ENCODE peak calls at places on chromosomes 16 and 17, in nine cellular contexts. B is cardiac muscle cell, U is fibroblast of villous mesenchyme, H is RWPE1, V is AML-193, O is HS-5, C is RCC 7860, N is A172, R is A549. W is an unnamed sample.

GRCh38 chr17:28381141-28381825 is 9.8 kb downstream of the SARM1 start:
- DNase-seq in C (no peak), O (no peak), N (no peak), R (no peak), B (peak), H (no peak), V (no peak), U (no peak), W (peak)

GRCh38 chr16:88844412-88845118 is 12.2 kb downstream of the GALNS start:
- DNase-seq in H (no peak), N (no peak), V (no peak), R (no peak), U (no peak), O (no peak), C (no peak), B (no peak), W (no peak)

GRCh38 chr17:79045830-79046500 is 22.0 kb downstream of the C1QTNF1 start:
- DNase-seq in O (no peak), B (peak), C (no peak), H (peak), V (peak), N (peak), U (peak), R (peak), W (peak)

GRCh38 chr17:28494445-28495188 is 11.5 kb upstream of the FOXN1 start:
- DNase-seq in B (peak), R (peak), V (peak), O (no peak), C (peak), U (peak), H (peak), N (peak), W (peak)

GRCh38 chr16:85891033-85891775 is 7.8 kb upstream of the IRF8 start:
- DNase-seq in R (peak), B (no peak), V (no peak), N (peak), H (peak), C (peak), U (no peak), O (no peak), W (no peak)

GRCh38 chr17:40967581-40967980 is 833 bp upstream of the KRT39 start:
- DNase-seq in N (no peak), U (no peak), H (no peak), C (no peak), R (no peak), O (no peak), V (no peak), B (no peak), W (no peak)

GRCh38 chr17:62126292-62126691 is 61.2 kb upstream of the MED13 start:
- DNase-seq in U (no peak), C (no peak), H (no peak), R (no peak), O (no peak), N (no peak), V (no peak), B (no peak), W (no peak)

GRCh38 chr17:33039874-33040273 is 48.2 kb downstream of the SPACA3 start:
- DNase-seq in V (no peak), U (peak), B (no peak), H (peak), O (peak), C (peak), R (no peak), N (peak), W (no peak)

GRCh38 chr17:66777689-66778225 is 57.2 kb upstream of the CACNG5 start:
- DNase-seq in N (no peak), H (no peak), R (no peak), U (peak), B (peak), O (no peak), V (no peak), C (no peak), W (no peak)

GRCh38 chr17:15411556-15412198 is 55.7 kb downstream of the CDRT4 start:
- DNase-seq in C (no peak), R (no peak), B (no peak), O (no peak), U (no peak), H (no peak), N (no peak), V (peak), W (no peak)

GRCh38 chr16:71627631-71628236 is 1.8 kb downstream of the MARVELD3 start:
- DNase-seq in C (no peak), U (no peak), O (no peak), N (no peak), B (peak), R (no peak), H (no peak), V (no peak), W (no peak)

GRCh38 chr17:77003699-77004098 is 135.5 kb downstream of the MGAT5B start:
- DNase-seq in V (no peak), B (no peak), H (no peak), C (no peak), U (no peak), R (no peak), N (no peak), O (no peak), W (no peak)

GRCh38 chr17:2828396-2829038 is 32.3 kb downstream of the RAP1GAP2 start:
- DNase-seq in O (no peak), V (no peak), N (peak), R (peak), H (peak), U (peak), B (peak), C (peak), W (peak)